ENCODE peak calls at places on chromosome 21, in ten cellular contexts. D is central memory CD8-positive, alpha-beta T cell; E is MCF 10A; M is activated CD8-positive, alpha-beta memory T cell treated with anti-CD3 and anti-CD28 coated beads, Interleukin-2, amount 10 ng/mL, durations not matched to agents 7 days and 5 days; T is stimulated activated CD4-positive, alpha-beta T cell treated with anti-CD3 and anti-CD28 coated beads, Interleukin-12 subunit alpha, Interleukin-12 subunit beta, amount 100 ng/mL, for 48 hours; W is stimulated activated CD8-positive, alpha-beta memory T cell treated with anti-CD3 and anti-CD28 coated beads, Interleukin-7, amount 100 ng/mL, for 4 hours; G is pulmonary artery endothelial cell; Z is nephron progenitor cell; L is fibroblast of villous mesenchyme; J is heart left ventricle. Y is an unnamed sample.

GRCh38 chr21:43331962-43332458 is 94.9 kb downstream of the SIK1 start:
- DNase-seq in E (peak; percentile 68), M (no peak), J (peak; percentile 36), W (no peak), T (no peak), D (no peak), L (peak; percentile 95), G (peak; percentile 88), Z (no peak), Y (no peak)

GRCh38 chr21:45302082-45303061 is 14.7 kb upstream of the POFUT2 start:
- DNase-seq in G (no peak), J (peak; percentile 88), L (no peak), Z (no peak), D (no peak), W (peak; percentile 36), M (peak; percentile 58), T (peak; percentile 34), E (no peak), Y (peak; percentile 95)

GRCh38 chr21:28633803-28634572 is 358.7 kb downstream of the LTN1 start:
- DNase-seq in Z (no peak), L (peak; percentile 38), T (no peak), W (no peak), D (no peak), G (peak; percentile 86), J (peak; percentile 66), M (no peak), E (peak; percentile 68), Y (no peak)

GRCh38 chr21:23452384-23453083 is 2154.7 kb downstream of the MRPL39 start:
- DNase-seq in L (no peak), T (no peak), M (no peak), Z (peak; percentile 59), D (no peak), G (no peak), E (no peak), J (no peak), W (no peak), Y (no peak)

GRCh38 chr21:15749045-15749867 is 19.5 kb downstream of the USP25 start:
- DNase-seq in L (peak; percentile 41), M (no peak), E (no peak), W (no peak), D (no peak), J (no peak), T (no peak), G (no peak), Z (no peak), Y (no peak)

GRCh38 chr21:37071561-37072238 is 1.2 kb downstream of the PIGP start:
- DNase-seq in Z (no peak), M (no peak), E (peak; percentile 77), G (no peak), L (peak; percentile 89), T (no peak), J (peak; percentile 32), D (no peak), W (no peak), Y (peak; percentile 90)

GRCh38 chr21:42554251-42554937 is 40.7 kb downstream of the SLC37A1 start:
- DNase-seq in L (no peak), Z (no peak), T (no peak), W (no peak), J (no peak), D (no peak), E (no peak), G (no peak), M (no peak), Y (peak; percentile 50)

GRCh38 chr21:31616216-31616615 is 43.3 kb upstream of the SOD1 start:
- DNase-seq in T (no peak), M (no peak), E (peak; percentile 31), W (no peak), J (no peak), L (no peak), D (no peak), G (no peak), Z (no peak), Y (no peak)

GRCh38 chr21:32726742-32727477 is 903 bp downstream of the SYNJ1 start:
- DNase-seq in T (no peak), E (peak; percentile 43), J (peak; percentile 36), M (peak; percentile 43), W (no peak), L (peak; percentile 37), D (no peak), Z (peak; percentile 23), G (no peak), Y (no peak)

GRCh38 chr21:44939532-44940115 is at the start of gene SLX9:
- DNase-seq in D (peak; percentile 62), W (peak; percentile 78), E (peak; percentile 77), Z (peak; percentile 81), L (peak; percentile 78), J (peak; percentile 72), G (no peak), T (peak; percentile 71), M (peak; percentile 82), Y (peak; percentile 86)

GRCh38 chr21:27292851-27293638 is 326.2 kb upstream of the ADAMTS5 start:
- DNase-seq in M (no peak), W (no peak), L (no peak), E (no peak), D (no peak), G (no peak), Z (no peak), J (no peak), T (no peak), Y (no peak)

Y was measured in sigmoid colon.